ENCODE peak calls at places on chromosomes 7 and 10, in nine cellular contexts. L is GM10248, J is A549, Q is upper lobe of right lung, Z is mammary epithelial cell, N is COLO829, A is anterior cingulate cortex, B is mucosa of descending colon, K is KBM-7. G is an unnamed sample.

GRCh38 chr7:101901661-101902491 is 84.5 kb downstream of the CUX1 start:
- DNase-seq in J (no peak), B (peak; percentile 8), N (no peak), K (no peak), Z (no peak), L (no peak), A (no peak), Q (no peak), G (no peak)

GRCh38 chr7:102064361-102065025 is 222.2 kb upstream of the SH2B2 start:
- DNase-seq in Q (peak; percentile 66), Z (peak; percentile 64), N (no peak), L (no peak), B (no peak), A (no peak), K (peak; percentile 84), J (peak; percentile 68), G (no peak)

GRCh38 chr7:84111842-84112241 is 82.7 kb downstream of the SEMA3A start:
- DNase-seq in L (no peak), J (no peak), Q (no peak), A (no peak), N (peak; percentile 50), B (no peak), K (no peak), Z (no peak), G (no peak)

GRCh38 chr7:14639329-14639728 is 263.2 kb downstream of the DGKB start:
- DNase-seq in Q (no peak), A (no peak), L (no peak), Z (no peak), N (no peak), B (no peak), K (no peak), J (no peak), G (no peak)

GRCh38 chr10:132575320-132576201 is 38.0 kb downstream of the INPP5A start:
- DNase-seq in L (peak; percentile 72), B (peak; percentile 61), N (no peak), Q (no peak), Z (no peak), J (peak; percentile 48), K (peak; percentile 96), A (no peak), G (no peak)

GRCh38 chr10:101453791-101454718 is 100.1 kb downstream of the BTRC start:
- DNase-seq in N (no peak), Z (peak; percentile 35), L (no peak), J (no peak), Q (no peak), B (no peak), K (peak; percentile 85), A (no peak), G (no peak)

GRCh38 chr10:36026656-36027390 is 384.7 kb upstream of the FZD8 start:
- DNase-seq in Z (no peak), N (no peak), B (no peak), J (no peak), Q (no peak), A (no peak), L (no peak), K (no peak), G (no peak)

GRCh38 chr10:120735773-120736371 is 115.3 kb upstream of the WDR11 start:
- DNase-seq in N (peak; percentile 2), J (peak; percentile 21), Q (no peak), L (peak; percentile 22), A (no peak), Z (peak; percentile 7), B (no peak), K (peak; percentile 34), G (no peak)

GRCh38 chr10:6607187-6607586 is 27.1 kb upstream of the PRKCQ start:
- DNase-seq in L (no peak), B (no peak), Q (no peak), K (no peak), N (no peak), J (no peak), A (no peak), Z (no peak), G (no peak)

GRCh38 chr7:7330997-7331396 is 148.7 kb downstream of the C1GALT1 start:
- DNase-seq in L (no peak), Z (no peak), K (no peak), A (no peak), B (no peak), N (no peak), Q (no peak), J (peak; percentile 3), G (no peak)

GRCh38 chr10:43211030-43211429 is 55.8 kb downstream of the RASGEF1A start:
- DNase-seq in Q (peak; percentile 52), N (peak; percentile 54), A (no peak), Z (peak; percentile 17), L (no peak), J (no peak), K (no peak), B (no peak), G (no peak)

GRCh38 chr10:71383972-71384687 is 12.6 kb upstream of the CDH23 start:
- DNase-seq in K (peak; percentile 74), B (peak; percentile 84), L (peak; percentile 79), Q (peak; percentile 88), J (peak; percentile 58), N (peak; percentile 18), A (peak; percentile 70), Z (no peak), G (no peak)

GRCh38 chr10:75003195-75003594 is 108.3 kb upstream of the SAMD8 start:
- DNase-seq in B (no peak), Q (no peak), L (no peak), N (no peak), A (no peak), J (no peak), Z (no peak), K (no peak), G (no peak)

GRCh38 chr10:14653271-14654161 is 121.2 kb downstream of the FAM107B start:
- DNase-seq in B (no peak), A (peak; percentile 15), K (no peak), Z (peak; percentile 89), J (peak; percentile 96), L (no peak), N (peak; percentile 66), Q (no peak), G (no peak)

GRCh38 chr10:99682032-99682431 is 22.7 kb downstream of the ENTPD7 start:
- DNase-seq in B (no peak), N (no peak), J (no peak), K (no peak), Q (no peak), A (no peak), L (no peak), Z (no peak), G (no peak)

GRCh38 chr7:137953692-137954470 is 48.0 kb downstream of the CREB3L2 start:
- DNase-seq in N (peak; percentile 69), Q (no peak), Z (peak; percentile 51), J (peak; percentile 90), K (no peak), B (no peak), A (no peak), L (no peak), G (no peak)

G was measured in putamen.